ENCODE peak calls at places on chromosomes 2 and 18, in four cellular contexts. F, J, U and A are unnamed samples.

GRCh38 chr2:28276807-28277206 is 115.9 kb upstream of the FOSL2 start:
- DNase-seq in F (no peak), J (no peak), U (no peak), A (no peak)

GRCh38 chr2:9647884-9648283 is 17.1 kb upstream of the YWHAQ start:
- DNase-seq in F (no peak), J (no peak), U (no peak), A (no peak)

GRCh38 chr2:217838409-217838831 is 164.4 kb downstream of the TNS1 start:
- DNase-seq in F (no peak), J (no peak), U (no peak), A (peak; percentile 89)

GRCh38 chr2:117980783-117981676 is 32.8 kb downstream of the CCDC93 start:
- DNase-seq in F (no peak), J (peak; percentile 91), U (no peak), A (no peak)

GRCh38 chr2:95056461-95057459 is 31.3 kb downstream of the MAL start:
- DNase-seq in F (no peak), J (peak; percentile 46), U (no peak), A (peak; percentile 73)

GRCh38 chr2:78431241-78431640 is 594.3 kb upstream of the REG3G start:
- DNase-seq in F (no peak), J (no peak), U (no peak), A (no peak)

GRCh38 chr2:71934595-71935263 is 212.9 kb downstream of the CYP26B1 start:
- DNase-seq in F (no peak), J (peak; percentile 67), U (no peak), A (no peak)

GRCh38 chr18:36601316-36601715 is 227.5 kb downstream of the TPGS2 start:
- DNase-seq in F (no peak), J (no peak), U (no peak), A (no peak)

GRCh38 chr2:157055660-157056199 is 201.8 kb upstream of the GALNT5 start:
- DNase-seq in F (no peak), J (peak; percentile 39), U (no peak), A (no peak)

GRCh38 chr18:59500765-59501164 is 141.7 kb upstream of the LMAN1 start:
- DNase-seq in F (no peak), J (no peak), U (no peak), A (no peak)

GRCh38 chr2:62774555-62775366 is 69.2 kb downstream of the EHBP1 start:
- DNase-seq in F (no peak), J (peak; percentile 62), U (no peak), A (no peak)